ENCODE peak calls at places on chromosome 10, in seven cellular contexts. One of them, this sample, is unnamed.
A peak's percentile ranks its signal among the peaks of the same experiment; 100 is the strongest.

GRCh38 chr10:21114683-21115082 is 217.6 kb upstream of the NEBL start:
- DNase-seq in HCT116: no peak
- DNase-seq in A549: no peak
- DNase-seq in GM23338: no peak
- DNase-seq in GM12878: no peak
- DNase-seq in HL-60: no peak
- DNase-seq in K562: no peak
- DNase-seq in this sample: no peak

GRCh38 chr10:11262210-11263038 is 244.8 kb downstream of the CELF2 start:
- DNase-seq in HCT116: no peak
- DNase-seq in A549: no peak
- DNase-seq in GM23338: no peak
- DNase-seq in GM12878: no peak
- DNase-seq in HL-60: no peak
- DNase-seq in K562: no peak
- DNase-seq in this sample: no peak

GRCh38 chr10:17787087-17787942 is 21.8 kb upstream of the MRC1 start:
- DNase-seq in HCT116: peak; percentile 62
- DNase-seq in A549: no peak
- DNase-seq in GM23338: peak; percentile 71
- DNase-seq in GM12878: no peak
- DNase-seq in HL-60: no peak
- DNase-seq in K562: no peak
- DNase-seq in this sample: peak; percentile 91

GRCh38 chr10:112811741-112812551 is 138.1 kb upstream of the TCF7L2 start:
- DNase-seq in HCT116: peak; percentile 91
- DNase-seq in A549: peak; percentile 97
- DNase-seq in GM23338: peak; percentile 91
- DNase-seq in GM12878: no peak
- DNase-seq in HL-60: no peak
- DNase-seq in K562: no peak
- DNase-seq in this sample: peak; percentile 62

GRCh38 chr10:78720091-78720490 is 348.7 kb upstream of the ZMIZ1 start:
- DNase-seq in HCT116: no peak
- DNase-seq in A549: no peak
- DNase-seq in GM23338: no peak
- DNase-seq in GM12878: no peak
- DNase-seq in HL-60: no peak
- DNase-seq in K562: no peak
- DNase-seq in this sample: no peak

GRCh38 chr10:121687094-121687850 is 89.0 kb upstream of the FGFR2 start:
- DNase-seq in HCT116: no peak
- DNase-seq in A549: no peak
- DNase-seq in GM23338: no peak
- DNase-seq in GM12878: no peak
- DNase-seq in HL-60: no peak
- DNase-seq in K562: no peak
- DNase-seq in this sample: no peak

GRCh38 chr10:133388973-133389818 is 4.8 kb upstream of the MTG1 start:
- DNase-seq in HCT116: no peak
- DNase-seq in A549: no peak
- DNase-seq in GM23338: no peak
- DNase-seq in GM12878: peak; percentile 99
- DNase-seq in HL-60: peak; percentile 61
- DNase-seq in K562: peak; percentile 19
- DNase-seq in this sample: no peak

GRCh38 chr10:48608279-48608681 is 3.4 kb upstream of the ARHGAP22 start:
- DNase-seq in HCT116: peak; percentile 34
- DNase-seq in A549: peak; percentile 72
- DNase-seq in GM23338: peak; percentile 89
- DNase-seq in GM12878: peak; percentile 48
- DNase-seq in HL-60: no peak
- DNase-seq in K562: peak; percentile 73
- DNase-seq in this sample: peak; percentile 71

GRCh38 chr10:98201760-98202159 is 66.2 kb downstream of the LOXL4 start:
- DNase-seq in HCT116: no peak
- DNase-seq in A549: no peak
- DNase-seq in GM23338: no peak
- DNase-seq in GM12878: no peak
- DNase-seq in HL-60: no peak
- DNase-seq in K562: no peak
- DNase-seq in this sample: no peak

GRCh38 chr10:76311752-76312699 is 880.6 kb downstream of the LRMDA start:
- DNase-seq in HCT116: peak; percentile 8
- DNase-seq in A549: peak; percentile 58
- DNase-seq in GM23338: peak; percentile 81
- DNase-seq in GM12878: no peak
- DNase-seq in HL-60: peak; percentile 23
- DNase-seq in K562: peak; percentile 21
- DNase-seq in this sample: no peak

GRCh38 chr10:93590638-93591037 is 10.4 kb downstream of the RBP4 start:
- DNase-seq in HCT116: no peak
- DNase-seq in A549: no peak
- DNase-seq in GM23338: no peak
- DNase-seq in GM12878: no peak
- DNase-seq in HL-60: no peak
- DNase-seq in K562: no peak
- DNase-seq in this sample: no peak

GRCh38 chr10:100157140-100157539 is 28.7 kb downstream of the ERLIN1 start:
- DNase-seq in HCT116: no peak
- DNase-seq in A549: no peak
- DNase-seq in GM23338: no peak
- DNase-seq in GM12878: no peak
- DNase-seq in HL-60: no peak
- DNase-seq in K562: no peak
- DNase-seq in this sample: no peak

GRCh38 chr10:92074126-92074887 is 150.7 kb downstream of the BTAF1 start:
- DNase-seq in HCT116: peak; percentile 27
- DNase-seq in A549: peak; percentile 13
- DNase-seq in GM23338: no peak
- DNase-seq in GM12878: no peak
- DNase-seq in HL-60: no peak
- DNase-seq in K562: peak; percentile 10
- DNase-seq in this sample: no peak

GRCh38 chr10:60644436-60645130 is 133.7 kb upstream of the CDK1 start:
- DNase-seq in HCT116: no peak
- DNase-seq in A549: no peak
- DNase-seq in GM23338: no peak
- DNase-seq in GM12878: no peak
- DNase-seq in HL-60: no peak
- DNase-seq in K562: no peak
- DNase-seq in this sample: no peak

GRCh38 chr10:63707254-63707910 is 186.2 kb downstream of the REEP3 start:
- DNase-seq in HCT116: peak; percentile 98
- DNase-seq in A549: peak; percentile 75
- DNase-seq in GM23338: no peak
- DNase-seq in GM12878: peak; percentile 48
- DNase-seq in HL-60: peak; percentile 85
- DNase-seq in K562: peak; percentile 37
- DNase-seq in this sample: peak; percentile 99

GRCh38 chr10:115580239-115580638 is 487.1 kb downstream of the ATRNL1 start:
- DNase-seq in HCT116: no peak
- DNase-seq in A549: no peak
- DNase-seq in GM23338: peak; percentile 1
- DNase-seq in GM12878: no peak
- DNase-seq in HL-60: no peak
- DNase-seq in K562: no peak
- DNase-seq in this sample: no peak

DNA sequence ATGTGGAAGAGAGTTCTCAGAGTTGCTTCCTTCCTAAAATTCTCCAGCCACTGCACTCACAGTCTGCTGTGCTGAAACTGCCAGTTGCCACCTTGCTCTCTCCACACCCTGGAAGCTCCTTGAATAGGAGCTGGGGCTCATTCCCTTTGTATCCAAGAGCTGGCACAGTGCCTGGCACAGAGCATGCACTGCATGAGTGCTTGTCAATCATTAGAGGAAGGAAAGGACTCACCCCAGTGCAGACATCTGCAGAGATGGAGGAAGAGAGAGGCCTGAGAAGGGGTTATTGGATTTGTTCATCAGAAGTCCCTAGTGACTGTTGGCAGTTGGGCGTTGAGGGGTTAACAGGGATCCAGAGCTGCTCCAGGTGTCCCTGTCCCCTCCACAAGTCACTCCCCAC is 41.7 kb upstream of the DUSP5 start:
- DNase-seq in HCT116: no peak
- DNase-seq in A549: no peak
- DNase-seq in GM23338: no peak
- DNase-seq in GM12878: no peak
- DNase-seq in HL-60: no peak
- DNase-seq in K562: no peak
- DNase-seq in this sample: no peak
- H3K27ac ChIP-seq in HCT116: peak overlapping the region; percentile 53
- H3K27ac ChIP-seq in A549: peak overlapping the region; percentile 91
- H3K27ac ChIP-seq in GM23338: no peak overlapping the region
- H3K27ac ChIP-seq in GM12878: no peak overlapping the region
- H3K27ac ChIP-seq in HL-60: no peak overlapping the region
- H3K27ac ChIP-seq in K562: no peak overlapping the region
- H3K27ac ChIP-seq in this sample: peak overlapping the region; percentile 44

GRCh38 chr10:102812213-102812876 is 24.9 kb downstream of the CYP17A1 start:
- DNase-seq in HCT116: no peak
- DNase-seq in A549: no peak
- DNase-seq in GM23338: no peak
- DNase-seq in GM12878: no peak
- DNase-seq in HL-60: peak; percentile 47
- DNase-seq in K562: no peak
- DNase-seq in this sample: no peak

GRCh38 chr10:102811346-102811745 is 25.9 kb downstream of the CYP17A1 start:
- DNase-seq in HCT116: no peak
- DNase-seq in A549: no peak
- DNase-seq in GM23338: no peak
- DNase-seq in GM12878: no peak
- DNase-seq in HL-60: no peak
- DNase-seq in K562: no peak
- DNase-seq in this sample: no peak

GRCh38 chr10:102813734-102814455 is 23.3 kb downstream of the CYP17A1 start:
- DNase-seq in HCT116: no peak
- DNase-seq in A549: no peak
- DNase-seq in GM23338: no peak
- DNase-seq in GM12878: no peak
- DNase-seq in HL-60: no peak
- DNase-seq in K562: no peak
- DNase-seq in this sample: no peak

GRCh38 chr10:102814456-102814871 is 22.7 kb downstream of the CYP17A1 start:
- DNase-seq in HCT116: no peak
- DNase-seq in A549: no peak
- DNase-seq in GM23338: no peak
- DNase-seq in GM12878: no peak
- DNase-seq in HL-60: no peak
- DNase-seq in K562: peak; percentile 86
- DNase-seq in this sample: no peak

GRCh38 chr10:102813017-102813541 is 24.1 kb downstream of the CYP17A1 start:
- DNase-seq in HCT116: no peak
- DNase-seq in A549: no peak
- DNase-seq in GM23338: no peak
- DNase-seq in GM12878: no peak
- DNase-seq in HL-60: no peak
- DNase-seq in K562: no peak
- DNase-seq in this sample: no peak
- TF ChIP-seq REST in HCT116: no peak
- TF ChIP-seq REST in A549: no peak
- TF ChIP-seq REST in GM23338: no peak
- TF ChIP-seq REST in GM12878: no peak
- TF ChIP-seq REST in HL-60: no peak
- TF ChIP-seq REST in K562: no peak
- TF ChIP-seq REST in this sample: no peak

GRCh38 chr10:25808372-25808771 is 125.7 kb upstream of the MYO3A start:
- DNase-seq in HCT116: no peak
- DNase-seq in A549: no peak
- DNase-seq in GM23338: no peak
- DNase-seq in GM12878: no peak
- DNase-seq in HL-60: no peak
- DNase-seq in K562: no peak
- DNase-seq in this sample: no peak

GRCh38 chr10:25811141-25811685 is 122.8 kb upstream of the MYO3A start:
- DNase-seq in HCT116: no peak
- DNase-seq in A549: no peak
- DNase-seq in GM23338: no peak
- DNase-seq in GM12878: no peak
- DNase-seq in HL-60: no peak
- DNase-seq in K562: no peak
- DNase-seq in this sample: no peak

GRCh38 chr10:25804505-25804904 is 129.5 kb upstream of the MYO3A start:
- DNase-seq in HCT116: no peak
- DNase-seq in A549: no peak
- DNase-seq in GM23338: no peak
- DNase-seq in GM12878: no peak
- DNase-seq in HL-60: no peak
- DNase-seq in K562: no peak
- DNase-seq in this sample: no peak

DNA sequence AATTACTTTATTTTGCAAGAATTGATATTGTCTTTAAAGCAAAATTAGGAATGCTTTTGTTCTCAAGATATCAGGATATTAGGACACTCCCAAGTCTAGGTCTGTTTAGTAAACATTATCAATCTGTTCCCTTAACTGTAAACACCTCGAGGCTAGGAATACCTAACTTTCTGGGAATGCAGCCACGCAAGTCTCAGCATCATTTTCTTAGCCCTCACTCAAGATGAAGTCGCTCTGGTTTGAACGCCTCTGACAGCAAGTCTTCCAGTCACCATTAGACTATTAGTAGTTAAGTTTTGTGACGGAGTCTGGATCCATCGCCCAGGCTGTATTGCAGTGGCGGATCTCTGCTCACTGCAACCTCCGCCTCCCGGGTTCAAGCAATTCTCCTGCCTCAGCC is 128.0 kb upstream of the MYO3A start:
- DNase-seq in HCT116: no peak
- DNase-seq in A549: no peak
- DNase-seq in GM23338: no peak
- DNase-seq in GM12878: no peak
- DNase-seq in HL-60: no peak
- DNase-seq in K562: no peak
- DNase-seq in this sample: no peak
- H3K27ac ChIP-seq in HCT116: no peak overlapping the region
- H3K27ac ChIP-seq in A549: no peak overlapping the region
- H3K27ac ChIP-seq in GM23338: no peak overlapping the region
- H3K27ac ChIP-seq in GM12878: no peak overlapping the region
- H3K27ac ChIP-seq in HL-60: no peak overlapping the region
- H3K27ac ChIP-seq in K562: no peak overlapping the region
- H3K27ac ChIP-seq in this sample: no peak overlapping the region

DNA sequence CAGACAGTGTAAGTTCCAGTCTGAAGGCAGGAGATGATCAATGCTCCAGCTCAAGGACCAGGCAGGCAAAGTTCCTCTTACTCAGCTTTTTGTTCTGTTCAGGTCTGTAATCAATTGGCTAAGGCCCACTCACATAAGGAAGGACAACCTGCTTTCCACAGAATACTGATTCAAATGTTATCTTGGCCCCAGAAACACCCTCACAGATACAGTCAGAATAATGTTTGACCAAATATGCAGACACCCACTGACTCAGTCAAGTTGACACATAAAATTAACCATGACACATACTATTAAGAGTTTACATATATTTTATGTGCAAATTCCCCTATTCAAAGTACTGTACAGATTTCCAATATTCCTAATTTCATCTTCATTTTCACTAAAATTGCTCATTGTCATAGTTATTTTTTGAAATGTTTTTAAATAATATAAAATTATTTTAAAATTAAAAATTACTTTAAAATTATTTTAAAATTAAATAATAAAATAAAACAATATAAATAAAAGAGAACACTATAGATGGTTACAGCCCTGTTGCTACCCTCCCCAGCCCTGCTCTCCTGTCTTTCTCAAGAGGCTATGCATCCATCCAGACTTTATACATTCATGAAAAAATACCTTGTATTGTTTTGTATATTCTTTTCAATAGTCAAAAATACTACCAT is 59.4 kb downstream of the RAB11FIP2 start:
- DNase-seq in HCT116: no peak
- DNase-seq in A549: no peak
- DNase-seq in GM23338: no peak
- DNase-seq in GM12878: no peak
- DNase-seq in HL-60: no peak
- DNase-seq in K562: no peak
- DNase-seq in this sample: no peak
- TF ChIP-seq REST in HCT116: no peak
- TF ChIP-seq REST in A549: no peak
- TF ChIP-seq REST in GM23338: no peak
- TF ChIP-seq REST in GM12878: no peak
- TF ChIP-seq REST in HL-60: no peak
- TF ChIP-seq REST in K562: no peak
- TF ChIP-seq REST in this sample: no peak

This sample was measured in Panc1.